ENCODE peak calls at places on chromosomes 11 and 22, in seven cellular contexts. One of them, this sample, is unnamed.

GRCh38 chr11:107184936-107185335 is 166.7 kb upstream of the GUCY1A2 start:
- DNase-seq in Kasumi-1: no peak
- DNase-seq in esophagus muscularis mucosa: no peak
- DNase-seq in foreskin fibroblast: no peak
- DNase-seq in fibroblast of the conjunctiva: no peak
- DNase-seq in stimulated activated CD4-positive, alpha-beta T cell treated with anti-CD3 and anti-CD28 coated beads, TNF-alpha, amount 100 ng/mL, for 48 hours: no peak
- DNase-seq in thoracic aorta: no peak
- DNase-seq in this sample: no peak

GRCh38 chr11:7062534-7062933 is 26.3 kb upstream of the RBMXL2 start:
- DNase-seq in esophagus muscularis mucosa: no peak
- DNase-seq in stimulated activated CD4-positive, alpha-beta T cell treated with anti-CD3 and anti-CD28 coated beads, TNF-alpha, amount 100 ng/mL, for 48 hours: no peak
- DNase-seq in Kasumi-1: no peak
- DNase-seq in fibroblast of the conjunctiva: no peak
- DNase-seq in foreskin fibroblast: no peak
- DNase-seq in thoracic aorta: no peak
- DNase-seq in this sample: no peak

GRCh38 chr11:1327064-1327460 is 17.6 kb upstream of the TOLLIP start:
- DNase-seq in Kasumi-1: no peak
- DNase-seq in stimulated activated CD4-positive, alpha-beta T cell treated with anti-CD3 and anti-CD28 coated beads, TNF-alpha, amount 100 ng/mL, for 48 hours: no peak
- DNase-seq in thoracic aorta: no peak
- DNase-seq in foreskin fibroblast: peak
- DNase-seq in esophagus muscularis mucosa: no peak
- DNase-seq in fibroblast of the conjunctiva: no peak
- DNase-seq in this sample: no peak

GRCh38 chr22:19826619-19826950 is 28.1 kb downstream of the GNB1L start:
- DNase-seq in Kasumi-1: no peak
- DNase-seq in stimulated activated CD4-positive, alpha-beta T cell treated with anti-CD3 and anti-CD28 coated beads, TNF-alpha, amount 100 ng/mL, for 48 hours: no peak
- DNase-seq in thoracic aorta: no peak
- DNase-seq in fibroblast of the conjunctiva: no peak
- DNase-seq in esophagus muscularis mucosa: no peak
- DNase-seq in foreskin fibroblast: no peak
- DNase-seq in this sample: no peak

GRCh38 chr11:118175031-118175531 is 1.4 kb downstream of the SCN2B start:
- DNase-seq in esophagus muscularis mucosa: no peak
- DNase-seq in stimulated activated CD4-positive, alpha-beta T cell treated with anti-CD3 and anti-CD28 coated beads, TNF-alpha, amount 100 ng/mL, for 48 hours: no peak
- DNase-seq in fibroblast of the conjunctiva: no peak
- DNase-seq in thoracic aorta: no peak
- DNase-seq in Kasumi-1: no peak
- DNase-seq in foreskin fibroblast: no peak
- DNase-seq in this sample: no peak

GRCh38 chr11:58395581-58395980 is 11.1 kb downstream of the OR5B3 start:
- DNase-seq in Kasumi-1: no peak
- DNase-seq in fibroblast of the conjunctiva: no peak
- DNase-seq in stimulated activated CD4-positive, alpha-beta T cell treated with anti-CD3 and anti-CD28 coated beads, TNF-alpha, amount 100 ng/mL, for 48 hours: no peak
- DNase-seq in thoracic aorta: no peak
- DNase-seq in foreskin fibroblast: no peak
- DNase-seq in esophagus muscularis mucosa: no peak
- DNase-seq in this sample: no peak

GRCh38 chr22:50176850-50177536 is 6.5 kb downstream of the PANX2 start:
- DNase-seq in foreskin fibroblast: no peak
- DNase-seq in thoracic aorta: no peak
- DNase-seq in Kasumi-1: no peak
- DNase-seq in fibroblast of the conjunctiva: no peak
- DNase-seq in esophagus muscularis mucosa: no peak
- DNase-seq in stimulated activated CD4-positive, alpha-beta T cell treated with anti-CD3 and anti-CD28 coated beads, TNF-alpha, amount 100 ng/mL, for 48 hours: no peak
- DNase-seq in this sample: no peak

GRCh38 chr11:9601041-9601875 is 27.8 kb downstream of the WEE1 start:
- DNase-seq in foreskin fibroblast: peak
- DNase-seq in fibroblast of the conjunctiva: no peak
- DNase-seq in Kasumi-1: peak
- DNase-seq in stimulated activated CD4-positive, alpha-beta T cell treated with anti-CD3 and anti-CD28 coated beads, TNF-alpha, amount 100 ng/mL, for 48 hours: peak
- DNase-seq in thoracic aorta: no peak
- DNase-seq in esophagus muscularis mucosa: peak
- DNase-seq in this sample: no peak

GRCh38 chr11:120184946-120185677 is 25.7 kb upstream of the OAF start:
- DNase-seq in fibroblast of the conjunctiva: no peak
- DNase-seq in thoracic aorta: no peak
- DNase-seq in Kasumi-1: no peak
- DNase-seq in stimulated activated CD4-positive, alpha-beta T cell treated with anti-CD3 and anti-CD28 coated beads, TNF-alpha, amount 100 ng/mL, for 48 hours: no peak
- DNase-seq in foreskin fibroblast: peak
- DNase-seq in esophagus muscularis mucosa: no peak
- DNase-seq in this sample: no peak

GRCh38 chr11:77046060-77046501 is 11.9 kb downstream of the B3GNT6 start:
- DNase-seq in fibroblast of the conjunctiva: no peak
- DNase-seq in foreskin fibroblast: peak
- DNase-seq in Kasumi-1: peak
- DNase-seq in esophagus muscularis mucosa: no peak
- DNase-seq in stimulated activated CD4-positive, alpha-beta T cell treated with anti-CD3 and anti-CD28 coated beads, TNF-alpha, amount 100 ng/mL, for 48 hours: no peak
- DNase-seq in thoracic aorta: no peak
- DNase-seq in this sample: no peak

GRCh38 chr22:37229805-37230672 is 14.0 kb downstream of the RAC2 start:
- DNase-seq in stimulated activated CD4-positive, alpha-beta T cell treated with anti-CD3 and anti-CD28 coated beads, TNF-alpha, amount 100 ng/mL, for 48 hours: peak
- DNase-seq in Kasumi-1: peak
- DNase-seq in thoracic aorta: no peak
- DNase-seq in esophagus muscularis mucosa: no peak
- DNase-seq in fibroblast of the conjunctiva: no peak
- DNase-seq in foreskin fibroblast: peak
- DNase-seq in this sample: no peak

GRCh38 chr11:86938203-86938899 is 16.8 kb downstream of the FZD4 start:
- DNase-seq in fibroblast of the conjunctiva: no peak
- DNase-seq in esophagus muscularis mucosa: no peak
- DNase-seq in Kasumi-1: no peak
- DNase-seq in thoracic aorta: no peak
- DNase-seq in foreskin fibroblast: no peak
- DNase-seq in stimulated activated CD4-positive, alpha-beta T cell treated with anti-CD3 and anti-CD28 coated beads, TNF-alpha, amount 100 ng/mL, for 48 hours: no peak
- DNase-seq in this sample: no peak

GRCh38 chr11:57475191-57475590 is 14.9 kb downstream of the RTN4RL2 start:
- DNase-seq in fibroblast of the conjunctiva: no peak
- DNase-seq in foreskin fibroblast: no peak
- DNase-seq in thoracic aorta: no peak
- DNase-seq in stimulated activated CD4-positive, alpha-beta T cell treated with anti-CD3 and anti-CD28 coated beads, TNF-alpha, amount 100 ng/mL, for 48 hours: no peak
- DNase-seq in esophagus muscularis mucosa: no peak
- DNase-seq in Kasumi-1: no peak
- DNase-seq in this sample: no peak

GRCh38 chr22:23219787-23220484 is 39.6 kb downstream of the BCR start:
- DNase-seq in fibroblast of the conjunctiva: no peak
- DNase-seq in esophagus muscularis mucosa: no peak
- DNase-seq in thoracic aorta: no peak
- DNase-seq in stimulated activated CD4-positive, alpha-beta T cell treated with anti-CD3 and anti-CD28 coated beads, TNF-alpha, amount 100 ng/mL, for 48 hours: no peak
- DNase-seq in foreskin fibroblast: peak
- DNase-seq in Kasumi-1: peak
- DNase-seq in this sample: no peak

GRCh38 chr11:64036081-64037026 is 623 bp downstream of the FLRT1 start:
- DNase-seq in esophagus muscularis mucosa: no peak
- DNase-seq in Kasumi-1: peak
- DNase-seq in stimulated activated CD4-positive, alpha-beta T cell treated with anti-CD3 and anti-CD28 coated beads, TNF-alpha, amount 100 ng/mL, for 48 hours: no peak
- DNase-seq in foreskin fibroblast: peak
- DNase-seq in thoracic aorta: no peak
- DNase-seq in fibroblast of the conjunctiva: no peak
- DNase-seq in this sample: no peak

GRCh38 chr11:86978756-86979608 is 23.8 kb upstream of the FZD4 start:
- DNase-seq in esophagus muscularis mucosa: no peak
- DNase-seq in foreskin fibroblast: peak
- DNase-seq in stimulated activated CD4-positive, alpha-beta T cell treated with anti-CD3 and anti-CD28 coated beads, TNF-alpha, amount 100 ng/mL, for 48 hours: no peak
- DNase-seq in Kasumi-1: peak
- DNase-seq in thoracic aorta: no peak
- DNase-seq in fibroblast of the conjunctiva: peak
- DNase-seq in this sample: no peak

This sample was measured in retinal pigment epithelial cell.